ENCODE peak calls at places on chromosomes 7 and 10, in nine cellular contexts. U, L, V, J, H, Q, E, M and B are unnamed samples. For H3K36me3, the result is how much of the 10 kb centered on the place peaks cover.

GRCh38 chr10:96306516-96306915 is 2.3 kb downstream of the DNTT start:
- DNase-seq in E (peak), V (no peak), Q (peak), M (no peak), L (peak), U (peak), J (no peak), H (no peak), B (no peak)

GRCh38 chr7:20158684-20159083 is 58.5 kb downstream of the MACC1 start:
- DNase-seq in H (no peak), Q (no peak), J (no peak), E (no peak), L (no peak), V (no peak), U (no peak), M (no peak), B (no peak)

GRCh38 chr10:26335574-26336093 is 102.5 kb upstream of the APBB1IP start:
- DNase-seq in V (no peak), Q (no peak), L (no peak), H (no peak), U (no peak), M (no peak), E (no peak), J (no peak), B (no peak)

GRCh38 chr10:89644967-89645741 is at the start of gene PANK1:
- DNase-seq in Q (peak), U (peak), H (peak), M (peak), J (peak), V (peak), L (peak), E (peak), B (peak)

GRCh38 chr7:148773344-148773743 is 74.6 kb downstream of the CUL1 start:
- DNase-seq in M (no peak), J (peak), E (no peak), Q (no peak), U (no peak), H (no peak), V (no peak), L (no peak), B (peak)

GRCh38 chr10:122021421-122021820 is 32.5 kb downstream of the TACC2 start:
- DNase-seq in M (no peak), U (no peak), E (no peak), J (no peak), Q (no peak), H (no peak), L (no peak), V (no peak), B (no peak)

GRCh38 chr7:250523-250922 is 39.4 kb upstream of the FOXL3 start:
- DNase-seq in U (no peak), M (no peak), L (peak), V (no peak), J (no peak), E (no peak), Q (no peak), H (no peak), B (no peak)

GRCh38 chr7:50937727-50938126 is 155.0 kb upstream of the GRB10 start:
- DNase-seq in V (no peak), H (no peak), L (no peak), M (no peak), Q (no peak), U (no peak), E (no peak), J (no peak), B (no peak)

GRCh38 chr10:114044251-114045070 is 795 bp downstream of the ADRB1 start:
- DNase-seq in L (peak), Q (no peak), U (peak), M (no peak), E (peak), H (no peak), V (no peak), J (no peak), B (peak)

GRCh38 chr10:93821051-93821772 is 63.5 kb downstream of the LGI1 start:
- DNase-seq in Q (no peak), H (no peak), U (no peak), E (no peak), J (no peak), V (no peak), M (no peak), L (no peak), B (no peak)

GRCh38 chr7:74515276-74515675 is 61.6 kb downstream of the GTF2IRD1 start:
- DNase-seq in Q (no peak), M (no peak), H (no peak), V (no peak), E (no peak), J (no peak), L (no peak), U (no peak), B (no peak)

GRCh38 chr7:36155811-36156361 is 2.8 kb downstream of the EEPD1 start:
- DNase-seq in U (peak), M (peak), V (no peak), L (peak), H (no peak), E (peak), J (no peak), Q (peak), B (peak)

GRCh38 chr7:83640240-83640639 is 8.7 kb downstream of the SEMA3E start:
- DNase-seq in E (no peak), M (no peak), Q (no peak), H (no peak), V (no peak), L (no peak), J (no peak), U (no peak), B (no peak)

GRCh38 chr10:78658645-78659632 is 409.8 kb upstream of the ZMIZ1 start:
- DNase-seq in V (no peak), H (no peak), Q (no peak), M (no peak), J (no peak), L (no peak), U (no peak), E (no peak), B (no peak)

GRCh38 chr7:29019275-29019820 is 61.2 kb upstream of the TRIL start:
- DNase-seq in V (no peak), U (no peak), J (no peak), L (no peak), H (no peak), Q (no peak), M (no peak), E (no peak), B (no peak)

GRCh38 chr7:152313879-152314604 is 121.8 kb downstream of the KMT2C start:
- DNase-seq in L (no peak), U (no peak), V (no peak), J (peak), H (no peak), M (no peak), E (no peak), Q (peak), B (no peak)

GRCh38 chr10:31707578-31708411 is 220.8 kb downstream of the ARHGAP12 start:
- DNase-seq in M (peak), L (peak), J (peak), Q (no peak), E (peak), V (peak), H (peak), U (peak), B (peak)

GRCh38 chr7:45922810-45923209 is 1.7 kb upstream of the IGFBP3 start:
- DNase-seq in J (no peak), U (no peak), H (no peak), M (no peak), L (no peak), V (peak), E (no peak), Q (no peak), B (no peak)

GRCh38 chr7:45088821-45089313 is at the start of gene NACAD:
- DNase-seq in V (no peak), M (no peak), U (peak), L (peak), E (no peak), H (no peak), J (no peak), Q (peak), B (no peak)

GRCh38 chr10:78023741-78024140 is 5.6 kb downstream of the POLR3A start:
- DNase-seq in M (no peak), Q (no peak), H (no peak), V (no peak), J (no peak), L (no peak), U (no peak), E (no peak), B (no peak)

GRCh38 chr10:4672199-4672598 is 153.8 kb upstream of the AKR1E2 start:
- DNase-seq in V (no peak), U (no peak), H (no peak), E (no peak), M (no peak), J (no peak), L (no peak), Q (no peak), B (no peak)

GRCh38 chr7:151806938-151807775 is 69.8 kb downstream of the PRKAG2 start:
- DNase-seq in M (no peak), E (no peak), Q (no peak), L (no peak), J (no peak), V (no peak), U (no peak), H (no peak), B (no peak)

GRCh38 chr7:7970620-7971307 is 2.2 kb downstream of the GLCCI1 start:
- DNase-seq in E (no peak), L (no peak), J (no peak), H (no peak), V (no peak), U (no peak), Q (peak), M (peak), B (no peak)

GRCh38 chr7:158358926-158359645 is 228.5 kb downstream of the PTPRN2 start:
- DNase-seq in L (no peak), U (no peak), V (peak), E (no peak), J (no peak), M (no peak), H (no peak), Q (no peak), B (peak)

GRCh38 chr7:157358041-157358752 is 21.4 kb downstream of the DNAJB6 start:
- DNase-seq in J (no peak), M (no peak), L (no peak), E (no peak), Q (no peak), V (no peak), U (peak), H (no peak), B (no peak)

GRCh38 chr7:95264225-95264927 is 60.0 kb downstream of the PON1 start:
- DNase-seq in V (no peak), H (no peak), L (no peak), U (no peak), M (no peak), E (no peak), Q (no peak), J (peak), B (no peak)

GRCh38 chr7:151058766-151059361 is 525 bp upstream of the SLC4A2 start:
- DNase-seq in M (peak), V (no peak), H (no peak), L (no peak), J (no peak), E (no peak), U (no peak), Q (no peak), B (no peak)

GRCh38 chr7:125074141-125074540 is 144.5 kb upstream of the POT1 start:
- DNase-seq in L (no peak), J (no peak), V (no peak), U (no peak), H (no peak), Q (no peak), E (no peak), M (no peak), B (no peak)

GRCh38 chr7:16652888-16653287 is 6.9 kb downstream of the BZW2 start:
- DNase-seq in U (no peak), M (no peak), V (no peak), Q (no peak), H (no peak), L (no peak), E (no peak), J (no peak), B (no peak)

GRCh38 chr10:36725581-36726520 is 399.5 kb upstream of the ANKRD30A start:
- DNase-seq in H (no peak), L (no peak), Q (peak), U (no peak), M (no peak), J (peak), E (peak), V (no peak), B (peak)

GRCh38 chr7:24304494-24305095 is 20.6 kb downstream of the NPY start:
- DNase-seq in M (no peak), J (no peak), H (no peak), E (no peak), V (no peak), U (no peak), L (no peak), Q (no peak), B (no peak)

GRCh38 chr7:2886900-2887299 is 42.8 kb upstream of the GNA12 start:
- DNase-seq in J (peak), V (no peak), L (no peak), E (no peak), H (peak), U (no peak), M (peak), Q (peak), B (peak)

GRCh38 chr10:77413231-77413630 is 224.4 kb downstream of the KCNMA1 start:
- DNase-seq in E (no peak), H (no peak), L (no peak), U (no peak), J (no peak), V (no peak), Q (no peak), M (no peak), B (no peak)

GRCh38 chr10:132314336-132314735 is 6.6 kb upstream of the STK32C start:
- DNase-seq in E (no peak), J (no peak), L (no peak), U (no peak), M (no peak), V (no peak), Q (no peak), H (no peak), B (no peak)

GRCh38 chr10:132322621-132323048 is 9.4 kb upstream of the LRRC27 start:
- DNase-seq in M (no peak), E (no peak), Q (no peak), V (no peak), J (no peak), L (no peak), U (no peak), H (no peak), B (no peak)

GRCh38 chr10:132320776-132321469 is 11.1 kb upstream of the LRRC27 start:
- DNase-seq in L (no peak), Q (no peak), J (no peak), H (no peak), E (no peak), M (no peak), U (no peak), V (no peak), B (no peak)

GRCh38 chr10:132321726-132322125 is 10.3 kb upstream of the LRRC27 start:
- DNase-seq in L (no peak), Q (no peak), M (no peak), E (no peak), J (no peak), V (no peak), H (no peak), U (no peak), B (no peak)

DNA sequence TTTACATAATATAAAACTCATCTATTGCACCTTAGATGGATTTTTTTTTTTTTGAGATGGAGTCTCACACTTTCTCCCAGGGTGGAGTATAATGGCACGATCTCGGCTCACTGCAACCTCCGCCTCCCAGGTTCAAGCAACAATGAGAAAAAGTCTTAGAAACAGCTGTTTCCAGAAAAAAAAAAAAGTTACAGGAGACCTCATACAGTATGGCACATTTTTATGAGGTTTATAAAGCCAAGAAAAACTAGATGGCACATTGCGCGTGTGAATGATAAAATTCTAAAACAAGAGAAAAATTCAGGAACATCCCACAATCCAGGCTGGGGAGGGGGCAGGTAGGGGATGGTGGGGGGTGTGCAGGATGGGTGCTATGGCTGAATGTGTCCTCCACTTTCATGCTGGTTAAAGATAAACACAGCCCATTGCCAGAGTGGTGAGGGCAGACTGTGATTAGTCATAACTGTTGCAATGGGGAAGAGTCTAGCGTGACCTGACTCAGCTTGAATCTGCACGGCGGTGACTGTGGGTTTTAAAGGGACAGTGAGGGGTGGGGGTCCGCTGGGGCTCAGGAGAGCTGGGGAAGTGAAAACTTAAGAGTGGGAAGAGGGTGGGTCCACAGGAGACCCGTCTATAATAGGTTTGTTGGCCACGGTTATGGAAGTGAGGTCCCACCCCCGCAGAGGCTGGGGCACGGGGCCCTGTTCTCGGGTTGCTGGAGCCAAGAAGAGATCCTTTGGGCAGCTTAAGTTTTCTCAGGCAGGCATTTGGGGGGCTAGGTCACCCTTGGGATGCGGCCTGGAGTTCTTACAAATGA is 11.9 kb upstream of the LRRC27 start:
- DNase-seq in J (peak), M (no peak), Q (no peak), E (no peak), H (peak), V (no peak), L (no peak), U (no peak), B (no peak)
- H3K4me3 ChIP-seq in J (no peak), M (no peak), Q (no peak), E (no peak), H (no peak), V (no peak), L (no peak), U (no peak), B (no peak)

GRCh38 chr10:28948045-28948444 is 270.7 kb downstream of the BAMBI start:
- DNase-seq in H (no peak), J (peak), L (no peak), M (no peak), Q (no peak), E (no peak), U (no peak), V (no peak), B (no peak)
- H3K36me3 ChIP-seq in H (under half), J (under half), L (under half), M (under half), Q (under half), E (under half), U (under half), V (under half), B (under half)

DNA sequence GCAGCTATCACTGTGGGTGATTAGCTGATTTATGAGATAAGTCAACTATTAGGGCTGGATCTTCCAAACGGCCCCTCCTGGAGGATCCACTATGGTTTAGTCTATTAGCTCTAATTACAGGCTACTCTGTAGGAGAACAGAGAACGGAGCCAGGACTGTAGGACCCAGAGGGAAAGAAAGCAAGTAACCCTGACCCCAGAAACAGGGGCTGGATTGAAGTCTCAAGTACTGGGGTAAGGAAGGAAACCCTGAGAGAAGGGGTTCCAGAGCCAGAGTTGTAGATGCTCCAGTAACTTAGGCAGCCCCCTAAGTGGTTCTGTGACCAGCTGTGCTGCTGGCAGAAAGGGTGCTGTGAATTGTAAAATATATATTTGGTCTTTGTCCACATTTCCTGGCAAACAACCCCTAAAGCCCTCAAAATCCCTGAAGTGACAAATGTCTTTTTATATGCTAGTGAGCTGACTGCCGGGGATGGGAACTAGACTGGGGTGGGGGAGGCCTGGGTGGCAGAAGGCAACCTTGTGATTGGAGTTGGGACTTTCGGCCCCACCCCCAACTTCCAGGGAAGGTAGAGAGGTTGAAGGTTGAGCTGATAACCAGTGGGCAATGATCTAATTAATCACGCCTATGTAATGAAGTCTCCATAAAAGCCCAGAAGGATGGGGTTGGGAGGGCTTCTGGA is 2.8 kb downstream of the EPHA1 start:
- DNase-seq in J (no peak), L (no peak), V (no peak), E (no peak), U (no peak), M (no peak), Q (no peak), H (no peak), B (peak)
- H3K4me3 ChIP-seq in J (no peak), L (no peak), V (no peak), E (no peak), U (no peak), M (no peak), Q (no peak), H (no peak), B (no peak)

GRCh38 chr10:130576427-130576826 is 440.2 kb downstream of the GLRX3 start:
- DNase-seq in H (no peak), V (no peak), L (no peak), M (no peak), U (no peak), E (no peak), Q (no peak), J (no peak), B (no peak)

GRCh38 chr10:130580975-130581374 is 444.8 kb downstream of the GLRX3 start:
- DNase-seq in E (no peak), Q (no peak), M (no peak), H (no peak), L (no peak), V (no peak), U (no peak), J (no peak), B (no peak)

GRCh38 chr10:130577039-130577438 is 440.8 kb downstream of the GLRX3 start:
- DNase-seq in Q (no peak), H (no peak), J (no peak), M (no peak), L (no peak), E (no peak), V (no peak), U (no peak), B (no peak)

GRCh38 chr10:130579913-130580312 is 443.7 kb downstream of the GLRX3 start:
- DNase-seq in Q (no peak), E (no peak), J (no peak), M (no peak), U (no peak), L (no peak), H (no peak), V (no peak), B (no peak)

GRCh38 chr10:130578532-130579289 is 442.5 kb downstream of the GLRX3 start:
- DNase-seq in E (no peak), U (no peak), V (no peak), J (no peak), H (no peak), L (no peak), M (no peak), Q (no peak), B (no peak)
- H3K36me3 ChIP-seq in E (under half), U (under half), V (under half), J (under half), H (under half), L (under half), M (under half), Q (under half), B (under half)

DNA sequence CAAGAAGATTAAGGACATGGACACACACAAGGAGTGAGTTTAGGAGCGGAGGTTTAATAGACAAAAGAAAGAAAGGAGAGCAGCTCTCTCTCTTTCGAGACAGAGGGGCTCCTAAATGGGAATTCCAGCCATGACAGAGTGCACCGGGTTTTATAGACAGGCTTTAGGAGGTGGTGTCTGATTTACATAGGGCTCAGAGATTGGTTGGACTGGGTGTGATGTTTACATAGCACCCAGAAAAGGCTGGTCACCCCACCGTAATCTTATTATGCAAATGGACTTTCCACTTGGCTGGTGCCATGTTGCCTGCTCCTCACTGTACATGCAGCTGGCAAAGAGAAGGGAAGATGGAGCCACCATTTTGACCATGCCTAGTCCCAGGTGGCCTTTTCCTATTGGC is 28.4 kb upstream of the MRC1 start:
- DNase-seq in H (no peak), Q (peak), V (no peak), U (no peak), J (no peak), M (no peak), E (no peak), L (no peak), B (no peak)
- H3K4me3 ChIP-seq in H (no peak), Q (no peak), V (no peak), U (no peak), J (no peak), M (no peak), E (no peak), L (no peak), B (no peak)

GRCh38 chr10:63164045-63164722 is 31.1 kb downstream of the NRBF2 start:
- DNase-seq in Q (no peak), H (no peak), J (no peak), E (no peak), M (no peak), V (no peak), L (no peak), U (no peak), B (no peak)
- H3K36me3 ChIP-seq in Q (under half), H (under half), J (under half), E (under half), M (under half), V (under half), L (under half), U (under half), B (under half)